ENCODE peak calls at places on chromosome 21, in four cellular contexts. Q is K562, M is fibroblast of villous mesenchyme, N is uterus. C is an unnamed sample.

GRCh38 chr21:34544032-34544496 is 32.1 kb upstream of the KCNE1 start:
- DNase-seq in N (peak; percentile 60), M (peak; percentile 74), Q (peak; percentile 85), C (peak; percentile 38)

GRCh38 chr21:28419811-28420210 is 572.9 kb downstream of the LTN1 start:
- DNase-seq in M (no peak), Q (no peak), N (peak; percentile 48), C (no peak)

GRCh38 chr21:45993210-45994085 is 11.9 kb downstream of the COL6A1 start:
- DNase-seq in M (no peak), N (peak; percentile 32), Q (no peak), C (no peak)

GRCh38 chr21:31222142-31222541 is 121.9 kb downstream of the TIAM1 start:
- DNase-seq in M (no peak), N (no peak), Q (no peak), C (no peak)

GRCh38 chr21:15967661-15968060 is 237.9 kb downstream of the USP25 start:
- DNase-seq in M (no peak), Q (no peak), N (no peak), C (no peak)

GRCh38 chr21:45981641-45982255 is at the start of gene COL6A1:
- DNase-seq in N (peak; percentile 80), Q (peak; percentile 90), M (peak; percentile 82), C (peak; percentile 60)

GRCh38 chr21:38359835-38360234 is 103.0 kb downstream of the KCNJ15 start:
- DNase-seq in Q (no peak), M (no peak), N (no peak), C (no peak)

GRCh38 chr21:21851657-21852056 is 853.4 kb downstream of the NCAM2 start:
- DNase-seq in N (no peak), Q (no peak), M (no peak), C (no peak)

GRCh38 chr21:31987696-31988095 is 114.9 kb downstream of the HUNK start:
- DNase-seq in Q (no peak), M (no peak), N (no peak), C (no peak)

GRCh38 chr21:38471766-38472165 is 26.5 kb downstream of the ERG start:
- DNase-seq in M (no peak), N (no peak), Q (no peak), C (no peak)

GRCh38 chr21:15439726-15440125 is 290.1 kb upstream of the USP25 start:
- DNase-seq in N (no peak), M (no peak), Q (no peak), C (no peak)

GRCh38 chr21:21165063-21165645 is 166.9 kb downstream of the NCAM2 start:
- DNase-seq in M (peak; percentile 91), N (no peak), Q (no peak), C (no peak)

GRCh38 chr21:43287111-43287973 is 118.5 kb downstream of the CRYAA start:
- DNase-seq in Q (peak; percentile 41), M (no peak), N (no peak), C (no peak)

GRCh38 chr21:35504277-35504676 is 455.2 kb upstream of the RUNX1 start:
- DNase-seq in Q (no peak), M (no peak), N (no peak), C (no peak)

GRCh38 chr21:36641346-36641745 is 57.6 kb upstream of the SIM2 start:
- DNase-seq in M (no peak), Q (no peak), N (no peak), C (no peak)

GRCh38 chr21:36639769-36640168 is 59.1 kb upstream of the SIM2 start:
- DNase-seq in N (no peak), Q (no peak), M (no peak), C (no peak)

GRCh38 chr21:36642777-36643176 is 56.1 kb upstream of the SIM2 start:
- DNase-seq in N (no peak), Q (no peak), M (no peak), C (no peak)

GRCh38 chr21:36641886-36642285 is 57.0 kb upstream of the SIM2 start:
- DNase-seq in N (no peak), M (no peak), Q (no peak), C (no peak)

GRCh38 chr21:36640260-36641244 is 58.4 kb upstream of the SIM2 start:
- DNase-seq in Q (no peak), M (peak; percentile 76), N (no peak), C (no peak)
- TF ChIP-seq CTCF in Q (no peak), M (no peak), N (no peak), C (no peak)

DNA sequence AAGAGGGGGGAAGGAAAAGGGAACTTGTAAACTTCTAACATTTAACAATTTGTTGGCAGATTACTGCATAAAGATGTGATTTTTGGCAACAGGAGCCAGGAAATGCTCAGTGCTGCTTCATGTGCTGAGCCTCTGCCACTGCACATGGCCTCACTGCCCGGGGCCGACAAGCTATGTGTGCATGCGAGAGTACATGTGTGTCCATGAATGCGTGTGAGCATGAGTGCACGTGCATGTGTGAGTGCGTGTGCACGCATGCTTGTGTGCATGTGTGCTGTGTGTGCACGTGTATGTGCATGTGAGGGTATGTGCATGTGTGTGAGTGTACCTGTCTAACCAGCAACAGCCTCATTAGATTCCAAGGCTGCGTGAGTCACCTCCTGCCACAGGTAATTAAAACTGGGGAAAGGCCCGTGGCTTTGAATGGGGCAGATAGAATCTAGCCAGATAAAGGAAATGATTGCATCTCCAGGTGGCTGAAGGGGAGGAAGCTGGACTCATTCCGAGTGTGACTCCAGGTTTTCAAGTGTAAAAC is 41.4 kb upstream of the TSPEAR start:
- DNase-seq in Q (no peak), M (no peak), N (no peak), C (no peak)
- TF ChIP-seq CTCF in Q (no peak), M (no peak), N (no peak), C (no peak)

DNA sequence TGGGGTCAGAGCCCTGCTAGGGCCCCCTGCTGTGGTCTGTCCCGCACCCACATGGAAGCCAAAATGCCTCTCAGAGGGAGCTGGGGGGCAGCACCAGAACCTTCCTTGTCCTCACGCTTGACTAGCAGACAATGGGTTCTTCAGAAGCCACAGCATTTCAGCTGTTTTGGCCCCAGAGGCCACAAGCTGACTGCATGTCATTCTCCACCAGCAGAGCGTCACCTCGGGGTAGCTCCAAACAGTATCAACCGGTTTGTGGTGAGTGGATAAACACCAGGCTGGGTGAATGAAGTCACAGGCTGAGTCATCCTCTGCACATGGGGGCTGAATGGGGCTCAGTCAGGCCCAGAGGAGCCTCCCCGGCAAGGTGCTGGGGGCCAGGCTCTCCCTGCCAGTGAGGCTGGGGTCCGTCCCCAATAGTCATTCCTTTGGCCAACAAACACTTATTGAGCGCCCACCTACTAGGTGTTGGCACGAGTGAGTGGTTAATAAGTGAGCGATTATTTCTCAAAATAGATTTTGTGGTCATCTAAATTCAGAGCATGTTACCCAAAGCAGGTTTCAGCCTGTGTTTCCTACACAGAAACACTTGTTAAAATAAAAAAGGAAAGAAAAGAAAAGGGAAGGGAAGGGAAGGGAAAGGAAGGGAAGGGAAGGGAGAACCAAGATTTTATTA is 9.1 kb downstream of the OLIG1 start:
- DNase-seq in M (peak; percentile 21), Q (peak; percentile 55), N (no peak), C (no peak)
- TF ChIP-seq CTCF in M (no peak), Q (peak; percentile 15), N (no peak), C (peak; percentile 13)

GRCh38 chr21:18954415-18954972 is 550.9 kb upstream of the TMPRSS15 start:
- DNase-seq in M (no peak), Q (no peak), N (no peak), C (no peak)

GRCh38 chr21:18950045-18950740 is 546.6 kb upstream of the TMPRSS15 start:
- DNase-seq in N (no peak), Q (no peak), M (no peak), C (no peak)

GRCh38 chr21:18951291-18952038 is 547.9 kb upstream of the TMPRSS15 start:
- DNase-seq in Q (no peak), M (no peak), N (no peak), C (peak; percentile 35)
- TF ChIP-seq CTCF in Q (peak; percentile 32), M (no peak), N (no peak), C (peak; percentile 68)

DNA sequence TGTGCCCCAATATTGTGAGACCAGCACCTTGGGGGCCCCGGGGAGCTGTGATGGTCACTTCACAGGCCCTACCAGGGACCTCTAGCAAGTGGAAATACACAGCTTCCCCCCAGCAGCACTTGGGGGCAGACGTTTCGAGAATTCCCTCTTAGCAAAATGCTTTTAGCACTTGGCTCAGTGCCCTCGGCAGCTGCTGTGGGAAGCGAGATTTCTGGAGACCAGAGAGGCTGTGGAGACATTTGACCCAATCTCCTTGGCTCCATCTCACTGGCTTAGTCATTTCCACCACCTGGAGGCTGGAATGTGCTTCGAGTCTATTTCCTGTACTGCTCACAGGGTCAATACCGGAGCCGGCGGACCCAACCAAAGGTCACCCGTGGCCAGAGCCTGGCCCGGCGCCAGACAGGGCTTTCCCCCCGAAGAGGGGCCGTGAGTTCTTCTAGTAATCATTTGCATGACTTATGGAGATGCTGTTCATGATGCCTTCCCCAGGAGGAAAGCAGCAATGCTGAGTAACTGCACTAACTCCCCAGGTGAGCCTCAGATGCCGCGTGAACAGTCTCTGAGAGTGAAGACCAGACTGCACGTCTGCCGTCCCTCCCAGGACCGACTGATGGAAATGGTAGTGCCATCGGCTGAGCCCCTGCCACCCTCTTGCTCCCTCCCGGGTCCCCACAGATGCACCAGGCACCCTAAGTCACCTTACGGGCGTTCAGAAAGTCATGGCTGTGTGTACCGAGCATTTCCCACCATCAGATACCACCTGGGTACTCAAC is 4.4 kb upstream of the C2CD2 start:
- DNase-seq in M (peak; percentile 88), N (peak; percentile 88), Q (peak; percentile 67), C (no peak)
- TF ChIP-seq CTCF in M (no peak), N (peak; percentile 41), Q (peak; percentile 37), C (no peak)

GRCh38 chr21:25842925-25843324 is 108.2 kb downstream of the GABPA start:
- DNase-seq in M (no peak), Q (no peak), N (no peak), C (no peak)
- TF ChIP-seq CTCF in M (no peak), Q (no peak), N (no peak), C (no peak)

GRCh38 chr21:26837539-26837938 is 7.7 kb downstream of the ADAMTS1 start:
- DNase-seq in N (no peak), Q (no peak), M (no peak), C (no peak)
- TF ChIP-seq CTCF in N (no peak), Q (no peak), M (no peak), C (no peak)

GRCh38 chr21:40839551-40839950 is 7.4 kb downstream of the DSCAM start:
- DNase-seq in Q (no peak), M (no peak), N (no peak), C (no peak)
- TF ChIP-seq CTCF in Q (no peak), M (no peak), N (no peak), C (no peak)

DNA sequence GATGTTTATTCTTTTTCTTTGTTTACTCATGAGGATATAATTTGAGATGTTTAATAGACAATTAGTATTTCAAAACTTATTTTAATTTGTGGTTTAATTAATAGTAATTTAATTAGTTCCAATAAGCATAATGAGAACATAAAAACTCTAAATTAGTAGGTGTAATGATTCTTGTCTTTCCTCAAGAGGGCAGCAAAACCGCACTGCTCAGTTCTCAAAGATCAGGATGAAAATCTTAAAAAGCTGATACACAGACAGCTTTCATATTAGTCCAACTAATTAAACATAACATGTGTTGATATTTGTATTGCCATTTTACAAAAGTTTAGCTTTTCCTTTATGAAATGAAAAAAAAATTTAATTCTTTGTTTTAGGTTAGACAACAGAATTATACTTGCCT is 106.7 kb upstream of the C21orf91 start:
- DNase-seq in N (no peak), Q (no peak), M (peak; percentile 22), C (no peak)
- TF ChIP-seq CTCF in N (no peak), Q (no peak), M (peak; percentile 41), C (peak; percentile 67)

C was measured in neural crest cell.